ENCODE peak calls at places on chromosome 17, in five cellular contexts. P is T follicular helper cell; S is neural crest cell; O is mucosa of descending colon; G is stimulated activated CD4-positive, alpha-beta T cell treated with anti-CD3 and anti-CD28 coated beads, TNF-alpha, amount 100 ng/mL, for 1 hour. E is an unnamed sample.

GRCh38 chr17:21149626-21150025 is 22.9 kb downstream of the DHRS7B start:
- DNase-seq in G (no peak), S (no peak), P (no peak), O (no peak), E (no peak)

GRCh38 chr17:77304051-77304745 is 163.4 kb downstream of the SEC14L1 start:
- DNase-seq in S (no peak), P (no peak), O (no peak), G (no peak), E (no peak)

GRCh38 chr17:59367657-59368045 is 36.2 kb downstream of the YPEL2 start:
- DNase-seq in S (no peak), G (no peak), P (no peak), O (no peak), E (no peak)

GRCh38 chr17:27155866-27156265 is 138.0 kb upstream of the WSB1 start:
- DNase-seq in G (no peak), P (no peak), S (no peak), O (no peak), E (no peak)

GRCh38 chr17:59139939-59140338 is 15.0 kb downstream of the SKA2 start:
- DNase-seq in S (no peak), P (no peak), G (no peak), O (no peak), E (no peak)

GRCh38 chr17:39513256-39513655 is 52.0 kb downstream of the CDK12 start:
- DNase-seq in O (no peak), G (no peak), S (no peak), P (no peak), E (no peak)

GRCh38 chr17:70423562-70423961 is 254.2 kb downstream of the KCNJ2 start:
- DNase-seq in G (no peak), O (no peak), P (no peak), S (no peak), E (no peak)

GRCh38 chr17:42252528-42253172 is 23.5 kb downstream of the STAT5B start:
- DNase-seq in G (no peak), P (no peak), O (no peak), S (no peak), E (no peak)

GRCh38 chr17:21545051-21545450 is 147.3 kb upstream of the KCNJ18 start:
- DNase-seq in P (no peak), S (no peak), G (no peak), O (no peak), E (no peak)

GRCh38 chr17:46818319-46818928 is at the start of gene WNT3:
- DNase-seq in O (peak), G (no peak), S (no peak), P (peak), E (no peak)

GRCh38 chr17:2435181-2435741 is 34.4 kb upstream of the MNT start:
- DNase-seq in S (peak), O (no peak), P (no peak), G (no peak), E (no peak)

GRCh38 chr17:13437966-13438779 is 163.6 kb downstream of the HS3ST3A1 start:
- DNase-seq in P (no peak), G (no peak), O (peak), S (peak), E (no peak)

GRCh38 chr17:39663688-39664580 is 1.2 kb upstream of the TCAP start:
- DNase-seq in P (no peak), O (peak), S (no peak), G (no peak), E (no peak)

GRCh38 chr17:78252111-78252634 is 20.7 kb downstream of the TMEM235 start:
- DNase-seq in P (peak), G (peak), S (no peak), O (peak), E (no peak)

GRCh38 chr17:31558748-31559646 is 167.5 kb downstream of the RAB11FIP4 start:
- DNase-seq in G (peak), O (peak), S (peak), P (peak), E (peak)

GRCh38 chr17:78343099-78343432 is 16.8 kb downstream of the SOCS3 start:
- DNase-seq in S (no peak), P (no peak), O (peak), G (no peak), E (peak)

GRCh38 chr17:27952366-27952765 is 59.2 kb upstream of the LYRM9 start:
- DNase-seq in O (no peak), P (no peak), S (no peak), G (no peak), E (no peak)

GRCh38 chr17:49873466-49873865 is 25.6 kb upstream of the TAC4 start:
- DNase-seq in G (no peak), O (no peak), P (no peak), S (no peak), E (no peak)

GRCh38 chr17:17837380-17837821 is 615 bp upstream of the SREBF1 start:
- DNase-seq in G (no peak), O (peak), P (no peak), S (no peak), E (no peak)

GRCh38 chr17:80123791-80124190 is 22.4 kb downstream of the GAA start:
- DNase-seq in O (no peak), P (no peak), S (no peak), G (no peak), E (no peak)

GRCh38 chr17:10616502-10617119 is 40.5 kb downstream of the MYH3 start:
- DNase-seq in P (peak), S (peak), O (peak), G (peak), E (peak)

GRCh38 chr17:79905832-79906231 is 66.6 kb upstream of the CBX4 start:
- DNase-seq in S (no peak), O (no peak), G (no peak), P (no peak), E (no peak)

GRCh38 chr17:76354747-76355310 is 1.1 kb upstream of the PRPSAP1 start:
- DNase-seq in G (no peak), O (no peak), S (no peak), P (no peak), E (no peak)

GRCh38 chr17:34291721-34292348 is 6.3 kb downstream of the CCL11 start:
- DNase-seq in S (no peak), P (no peak), G (no peak), O (no peak), E (no peak)

GRCh38 chr17:38460082-38460715 is 31.9 kb downstream of the ARHGAP23 start:
- DNase-seq in G (no peak), O (no peak), S (no peak), P (no peak), E (no peak)

GRCh38 chr17:4086041-4086483 is 56.8 kb downstream of the ZZEF1 start:
- DNase-seq in O (no peak), S (no peak), P (no peak), G (no peak), E (no peak)

GRCh38 chr17:27650836-27651235 is 19.8 kb downstream of the LGALS9 start:
- DNase-seq in O (no peak), S (no peak), G (no peak), P (no peak), E (no peak)

GRCh38 chr17:64103751-64104364 is 26.1 kb downstream of the ERN1 start:
- DNase-seq in P (no peak), S (no peak), O (no peak), G (no peak), E (peak)

GRCh38 chr17:45743626-45744326 is 40.3 kb upstream of the CRHR1 start:
- DNase-seq in O (no peak), S (no peak), P (no peak), G (no peak), E (no peak)

GRCh38 chr17:8019665-8020064 is 17.2 kb downstream of the GUCY2D start:
- DNase-seq in O (no peak), S (no peak), G (no peak), P (no peak), E (no peak)

GRCh38 chr17:17682737-17683675 is 1.7 kb downstream of the RAI1 start:
- DNase-seq in G (no peak), O (peak), S (peak), P (peak), E (no peak)

GRCh38 chr17:31579265-31579664 is 187.8 kb downstream of the RAB11FIP4 start:
- DNase-seq in S (no peak), G (no peak), P (no peak), O (no peak), E (no peak)

GRCh38 chr17:66560691-66561090 is 258.3 kb downstream of the PRKCA start:
- DNase-seq in P (no peak), O (no peak), S (no peak), G (no peak), E (no peak)

GRCh38 chr17:47905221-47905733 is 9.2 kb downstream of the SP2 start:
- DNase-seq in G (no peak), O (peak), P (no peak), S (no peak), E (no peak)

GRCh38 chr17:13498184-13498583 is 103.5 kb downstream of the HS3ST3A1 start:
- DNase-seq in P (no peak), S (no peak), G (no peak), O (no peak), E (no peak)